ENCODE peak calls at places on chromosomes 11 and 22, in nine cellular contexts. J is neural progenitor cell, B is ELR, O is GM03348, Z is left ventricle myocardium inferior, V is progenitor cell of endocrine pancreas, N is EH, L is iPS-NIHi11, H is dorsolateral prefrontal cortex. S is an unnamed sample.

GRCh38 chr11:66313321-66314185 is 3.3 kb downstream of the CD248 start:
- DNase-seq in O (peak), J (peak), B (peak), H (no peak), V (no peak), L (peak), Z (peak), N (peak), S (peak)

GRCh38 chr11:119671048-119671447 is 58.0 kb downstream of the NECTIN1 start:
- DNase-seq in J (no peak), O (peak), V (no peak), H (peak), L (no peak), B (no peak), Z (peak), N (peak), S (no peak)

GRCh38 chr11:106021181-106021966 is 666 bp downstream of the MSANTD4 start:
- DNase-seq in V (no peak), B (peak), N (peak), L (no peak), J (no peak), H (no peak), Z (no peak), O (peak), S (peak)

GRCh38 chr11:65487467-65488272 is 11.2 kb upstream of the MALAT1 start:
- DNase-seq in N (peak), J (peak), V (peak), O (peak), B (peak), Z (peak), L (peak), H (peak), S (peak)

GRCh38 chr22:33658775-33659174 is 261.5 kb downstream of the LARGE1 start:
- DNase-seq in L (no peak), N (peak), B (no peak), O (peak), Z (peak), J (no peak), H (no peak), V (no peak), S (no peak)

GRCh38 chr22:19129871-19130270 is 1.2 kb upstream of the TSSK2 start:
- DNase-seq in V (no peak), J (no peak), Z (no peak), H (no peak), L (no peak), N (no peak), O (no peak), B (no peak), S (no peak)

GRCh38 chr11:33606762-33607161 is 93.9 kb downstream of the C11orf91 start:
- DNase-seq in L (no peak), B (peak), V (no peak), H (no peak), O (no peak), Z (no peak), N (peak), J (no peak), S (no peak)

GRCh38 chr22:36452473-36453265 is 28.8 kb downstream of the TXN2 start:
- DNase-seq in N (no peak), Z (no peak), H (no peak), V (no peak), J (no peak), B (no peak), O (no peak), L (no peak), S (no peak)

GRCh38 chr11:61138940-61139339 is 22.3 kb downstream of the VPS37C start:
- DNase-seq in J (no peak), O (peak), N (peak), B (peak), L (no peak), H (no peak), V (no peak), Z (no peak), S (no peak)

GRCh38 chr22:45931042-45931441 is 45.9 kb downstream of the WNT7B start:
- DNase-seq in N (no peak), O (no peak), H (no peak), Z (no peak), V (no peak), B (no peak), J (no peak), L (no peak), S (no peak)

GRCh38 chr22:46966495-46966845 is 204.0 kb downstream of the TBC1D22A start:
- DNase-seq in L (no peak), O (no peak), J (no peak), V (no peak), H (no peak), N (peak), Z (no peak), B (no peak), S (no peak)

GRCh38 chr11:115298613-115299012 is 205.6 kb downstream of the CADM1 start:
- DNase-seq in L (no peak), J (no peak), V (no peak), O (no peak), Z (no peak), H (no peak), N (no peak), B (no peak), S (no peak)

S was measured in HepG2.